ENCODE peak calls at places on chromosomes 3 and 15, in four cellular contexts. L is brain microvascular endothelial cell, V is neural progenitor cell, R is NB4. N is an unnamed sample.
A peak's percentile ranks its signal among the peaks of the same experiment; 100 is the strongest.

GRCh38 chr15:64279131-64279530 is 76.8 kb downstream of the CSNK1G1 start:
- DNase-seq in L (no peak), V (no peak), R (no peak), N (no peak)

GRCh38 chr3:129612350-129613204 is 6.1 kb upstream of the PLXND1 start:
- DNase-seq in L (no peak), V (no peak), R (no peak), N (no peak)

GRCh38 chr15:44775923-44776322 is 39.6 kb downstream of the TRIM69 start:
- DNase-seq in L (no peak), V (no peak), R (no peak), N (no peak)

GRCh38 chr3:94173667-94174434 is 111.0 kb downstream of the NSUN3 start:
- DNase-seq in L (peak; percentile 55), V (no peak), R (no peak), N (no peak)

GRCh38 chr15:67840747-67841634 is 1.1 kb upstream of the RNU6-1 start:
- DNase-seq in L (no peak), V (peak; percentile 32), R (peak; percentile 47), N (no peak)

GRCh38 chr3:117398166-117398954 is 688.8 kb downstream of the TUSC7 start:
- DNase-seq in L (no peak), V (peak; percentile 57), R (no peak), N (no peak)

GRCh38 chr3:191529992-191530391 is 69.0 kb downstream of the PYDC2 start:
- DNase-seq in L (no peak), V (no peak), R (no peak), N (no peak)

GRCh38 chr15:43899928-43900327 is 73.1 kb downstream of the WDR76 start:
- DNase-seq in L (no peak), V (no peak), R (no peak), N (no peak)

GRCh38 chr15:33021806-33022389 is 172.6 kb downstream of the FMN1 start:
- DNase-seq in L (peak; percentile 57), V (peak; percentile 70), R (peak; percentile 40), N (no peak)

GRCh38 chr15:39094116-39094515 is 486.8 kb upstream of the THBS1 start:
- DNase-seq in L (no peak), V (no peak), R (no peak), N (no peak)

GRCh38 chr3:120795959-120796358 is 53.4 kb downstream of the GTF2E1 start:
- DNase-seq in L (no peak), V (no peak), R (no peak), N (no peak)

GRCh38 chr15:82315519-82316246 is 33.6 kb downstream of the GOLGA6L10 start:
- DNase-seq in L (no peak), V (no peak), R (no peak), N (no peak)

GRCh38 chr3:96983731-96984130 is 169.3 kb downstream of the EPHA6 start:
- DNase-seq in L (no peak), V (no peak), R (no peak), N (no peak)

GRCh38 chr3:18669374-18669773 is 244.2 kb upstream of the SATB1 start:
- DNase-seq in L (no peak), V (no peak), R (no peak), N (no peak)

GRCh38 chr15:31089361-31090047 is 12.0 kb downstream of the TRPM1 start:
- DNase-seq in L (no peak), V (no peak), R (no peak), N (no peak)

GRCh38 chr3:127137757-127138536 is 55.0 kb upstream of the PRR23E start:
- DNase-seq in L (no peak), V (no peak), R (no peak), N (no peak)

GRCh38 chr15:41424809-41425208 is 7.9 kb downstream of the RTF1 start:
- DNase-seq in L (no peak), V (no peak), R (peak; percentile 18), N (no peak)
- TF ChIP-seq CTCF in L (no peak), V (no peak), R (no peak), N (no peak)

GRCh38 chr15:99076109-99076508 is 28.8 kb upstream of the SYNM start:
- DNase-seq in L (no peak), V (no peak), R (no peak), N (no peak)

GRCh38 chr15:99073008-99073714 is 31.7 kb upstream of the SYNM start:
- DNase-seq in L (no peak), V (no peak), R (no peak), N (no peak)

GRCh38 chr15:99071091-99071680 is 33.7 kb upstream of the SYNM start:
- DNase-seq in L (no peak), V (no peak), R (no peak), N (no peak)

GRCh38 chr15:99074446-99074845 is 30.4 kb upstream of the SYNM start:
- DNase-seq in L (no peak), V (no peak), R (no peak), N (no peak)

DNA sequence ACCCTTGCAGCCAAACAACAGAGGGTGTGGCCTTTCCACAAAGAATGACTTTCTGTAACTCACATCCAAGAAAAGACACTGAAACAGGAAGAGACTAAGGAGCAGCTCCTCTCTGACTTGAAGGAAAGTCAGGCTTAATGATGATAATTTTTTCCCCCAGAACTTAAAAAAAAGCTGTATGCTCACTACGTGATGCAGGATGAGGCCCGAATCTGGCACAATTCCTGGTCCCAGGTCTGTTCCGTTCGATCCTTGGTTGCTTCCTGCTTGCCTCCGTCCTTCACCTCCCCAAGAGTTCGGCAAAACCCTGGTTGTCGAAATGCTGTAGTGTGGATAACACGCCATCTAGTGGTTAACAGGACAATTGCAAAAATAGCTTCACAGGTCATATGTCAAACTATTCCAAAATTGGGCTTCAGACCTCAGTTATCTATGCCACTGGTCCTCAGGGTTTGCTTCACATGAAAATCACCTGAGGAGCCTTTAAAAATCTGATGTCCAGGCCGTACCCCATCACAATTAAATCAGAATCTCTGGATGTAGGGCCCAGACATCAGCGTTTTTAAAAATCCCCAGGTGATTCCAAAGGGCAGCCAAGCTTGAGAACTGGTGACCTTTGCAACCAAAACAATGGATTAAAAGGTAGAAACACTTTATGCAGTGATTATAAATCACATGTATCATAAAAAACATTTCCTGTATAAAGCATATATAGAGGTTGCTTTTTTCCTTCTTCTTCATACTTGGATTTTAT is 28.1 kb upstream of the SYNM start:
- DNase-seq in L (peak; percentile 70), V (peak; percentile 83), R (peak; percentile 83), N (no peak)
- TF ChIP-seq CTCF in L (peak; percentile 84), V (peak; percentile 94), R (peak; percentile 87), N (peak; percentile 89)

DNA sequence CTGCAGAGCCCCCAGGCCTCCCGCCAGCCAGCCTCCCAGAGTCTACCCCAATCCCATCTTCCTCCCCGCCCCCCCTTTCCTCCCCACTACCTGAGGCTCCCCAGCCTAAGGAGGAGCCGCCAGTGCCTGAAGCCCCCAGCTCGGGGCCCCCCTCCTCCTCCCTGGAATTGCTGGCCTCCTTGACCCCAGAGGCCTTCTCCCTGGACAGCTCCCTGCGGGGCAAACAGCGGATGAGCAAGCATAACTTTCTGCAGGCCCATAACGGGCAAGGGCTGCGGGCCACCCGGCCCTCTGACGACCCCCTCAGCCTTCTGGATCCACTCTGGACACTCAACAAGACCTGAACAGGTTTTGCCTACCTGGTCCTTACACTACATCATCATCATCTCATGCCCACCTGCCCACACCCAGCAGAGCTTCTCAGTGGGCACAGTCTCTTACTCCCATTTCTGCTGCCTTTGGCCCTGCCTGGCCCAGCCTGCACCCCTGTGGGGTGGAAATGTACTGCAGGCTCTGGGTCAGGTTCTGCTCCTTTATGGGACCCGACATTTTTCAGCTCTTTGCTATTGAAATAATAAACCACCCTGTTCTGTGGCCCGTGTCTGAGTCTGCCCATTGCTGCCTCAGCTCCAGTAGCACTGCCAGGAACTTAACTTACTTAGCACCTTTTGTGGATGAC is 32.2 kb downstream of the PTPN23 start:
- DNase-seq in L (no peak), V (no peak), R (no peak), N (no peak)
- TF ChIP-seq CTCF in L (peak; percentile 15), V (no peak), R (no peak), N (no peak)

GRCh38 chr15:36080759-36081158 is 498.7 kb upstream of the CDIN1 start:
- DNase-seq in L (no peak), V (no peak), R (no peak), N (no peak)
- TF ChIP-seq CTCF in L (no peak), V (no peak), R (no peak), N (no peak)

N was measured in right lobe of liver.